ENCODE peak calls at places on chromosomes 6 and 20, in four cellular contexts. Z is psoas muscle, M is IMR-90, X is fibroblast of mammary gland. W is an unnamed sample.

GRCh38 chr6:11235062-11235461 is 2.6 kb upstream of the NEDD9 start:
- DNase-seq in Z (no peak), M (no peak), X (no peak), W (no peak)

GRCh38 chr20:59925894-59926293 is 7.5 kb downstream of the SYCP2 start:
- DNase-seq in Z (no peak), M (no peak), X (no peak), W (no peak)

GRCh38 chr6:14682821-14683220 is 563.0 kb upstream of the JARID2 start:
- DNase-seq in Z (no peak), M (peak), X (peak), W (peak)

GRCh38 chr6:55046869-55047422 is 127.4 kb upstream of the HCRTR2 start:
- DNase-seq in Z (no peak), M (peak), X (no peak), W (no peak)

GRCh38 chr6:33983721-33984465 is 162.0 kb downstream of the GRM4 start:
- DNase-seq in Z (no peak), M (no peak), X (no peak), W (no peak)

GRCh38 chr6:35391240-35391968 is 49.0 kb downstream of the PPARD start:
- DNase-seq in Z (no peak), M (peak), X (peak), W (peak)

GRCh38 chr6:110101885-110102284 is 77.6 kb downstream of the WASF1 start:
- DNase-seq in Z (no peak), M (no peak), X (no peak), W (no peak)

GRCh38 chr6:101803146-101803545 is 409.6 kb downstream of the GRIK2 start:
- DNase-seq in Z (no peak), M (peak), X (no peak), W (peak)

GRCh38 chr6:78993955-78994354 is 84.1 kb downstream of the PHIP start:
- DNase-seq in Z (no peak), M (no peak), X (no peak), W (no peak)

GRCh38 chr6:17940151-17940791 is 47.2 kb downstream of the KIF13A start:
- DNase-seq in Z (no peak), M (no peak), X (no peak), W (no peak)

GRCh38 chr6:83815631-83816030 is 37.5 kb upstream of the RIPPLY2 start:
- DNase-seq in Z (no peak), M (no peak), X (no peak), W (no peak)

GRCh38 chr6:71490876-71491275 is 202.3 kb downstream of the OGFRL1 start:
- DNase-seq in Z (no peak), M (no peak), X (no peak), W (no peak)

GRCh38 chr6:4327841-4328240 is 192.5 kb upstream of the ECI2 start:
- DNase-seq in Z (no peak), M (no peak), X (peak), W (no peak)

GRCh38 chr6:15682965-15683822 is 20.4 kb upstream of the DTNBP1 start:
- DNase-seq in Z (no peak), M (no peak), X (no peak), W (no peak)

GRCh38 chr6:76772951-76773350 is 690.3 kb downstream of the HTR1B start:
- DNase-seq in Z (no peak), M (no peak), X (no peak), W (no peak)

DNA sequence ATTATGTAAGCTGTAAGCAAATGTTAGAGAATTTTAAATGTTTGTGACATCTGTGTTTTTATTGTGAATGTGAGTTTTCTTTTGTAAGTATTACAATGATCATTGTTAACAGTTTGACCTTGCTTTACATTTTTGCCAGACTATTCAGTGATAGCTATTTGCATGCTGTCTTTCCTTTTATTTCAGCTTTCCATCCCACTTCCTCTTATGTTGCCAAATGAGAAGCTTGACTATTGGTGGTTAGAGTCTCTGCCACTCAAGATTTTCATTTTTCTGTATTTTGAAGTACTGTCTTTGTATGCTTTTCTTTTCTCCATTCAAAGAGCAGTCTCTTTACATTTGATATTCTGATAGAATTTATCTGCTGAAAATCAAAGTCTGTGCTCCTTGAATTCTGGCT is 104.1 kb downstream of the PRIM2 start:
- DNase-seq in Z (no peak), M (no peak), X (no peak), W (no peak)
- H3K4me3 ChIP-seq in Z (no peak), M (no peak), X (no peak), W (no peak)

GRCh38 chr6:40727272-40727671 is 140.1 kb upstream of the LRFN2 start:
- DNase-seq in Z (no peak), M (no peak), X (no peak), W (no peak)
- TF ChIP-seq CTCF in Z (no peak), M (no peak), X (no peak), W (no peak)

DNA sequence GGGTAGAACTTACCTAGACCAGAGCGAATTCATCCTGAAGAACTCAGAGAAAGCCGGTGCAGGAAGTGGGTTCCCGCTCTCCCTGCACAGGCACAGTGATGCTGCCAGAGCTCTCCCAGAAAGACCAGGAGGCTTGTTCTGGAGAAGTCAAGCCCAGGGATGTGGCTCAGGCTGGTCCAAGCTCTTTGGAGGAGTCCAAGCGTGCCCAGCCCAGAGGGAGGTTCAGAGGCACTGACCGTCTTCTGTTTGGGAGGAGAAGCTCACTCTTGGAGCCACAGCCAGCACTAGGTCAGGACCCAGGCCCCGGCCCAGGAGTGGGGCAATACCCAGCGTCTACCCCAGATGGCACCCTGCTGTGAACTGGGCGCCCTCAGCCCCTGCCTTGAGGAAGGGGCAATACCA is 1.5 kb upstream of the PMEPA1 start:
- DNase-seq in Z (no peak), M (no peak), X (no peak), W (no peak)
- H3K4me3 ChIP-seq in Z (peak), M (no peak), X (no peak), W (peak)

GRCh38 chr20:43765933-43766332 is 39.1 kb upstream of the GTSF1L start:
- DNase-seq in Z (no peak), M (no peak), X (no peak), W (no peak)

GRCh38 chr20:43766917-43767316 is 40.1 kb upstream of the GTSF1L start:
- DNase-seq in Z (no peak), M (no peak), X (no peak), W (no peak)

GRCh38 chr20:43766395-43766794 is 39.6 kb upstream of the GTSF1L start:
- DNase-seq in Z (no peak), M (no peak), X (no peak), W (no peak)

GRCh38 chr20:43770342-43770741 is 43.5 kb upstream of the GTSF1L start:
- DNase-seq in Z (no peak), M (no peak), X (no peak), W (no peak)

GRCh38 chr20:43767686-43768474 is 41.1 kb upstream of the GTSF1L start:
- DNase-seq in Z (no peak), M (peak), X (peak), W (peak)
- TF ChIP-seq CTCF in Z (no peak), M (no peak), X (peak), W (no peak)

GRCh38 chr6:105994522-105995402 is 91.4 kb upstream of the PRDM1 start:
- DNase-seq in Z (peak), M (peak), X (peak), W (peak)
- H3K4me3 ChIP-seq in Z (peak), M (peak), X (peak), W (peak)

GRCh38 chr20:58892126-58892931 is 39.8 kb downstream of the GNAS start:
- DNase-seq in Z (peak), M (peak), X (peak), W (peak)
- TF ChIP-seq CTCF in Z (no peak), M (no peak), X (no peak), W (peak)

GRCh38 chr20:17959257-17959627 is 9.4 kb downstream of the SNX5 start:
- DNase-seq in Z (no peak), M (no peak), X (no peak), W (no peak)

GRCh38 chr20:17963114-17963897 is 5.3 kb downstream of the SNX5 start:
- DNase-seq in Z (no peak), M (no peak), X (no peak), W (no peak)

GRCh38 chr20:17964073-17964472 is 4.5 kb downstream of the SNX5 start:
- DNase-seq in Z (no peak), M (no peak), X (no peak), W (no peak)

GRCh38 chr20:17960927-17961599 is 7.5 kb downstream of the SNX5 start:
- DNase-seq in Z (peak), M (peak), X (peak), W (peak)

DNA sequence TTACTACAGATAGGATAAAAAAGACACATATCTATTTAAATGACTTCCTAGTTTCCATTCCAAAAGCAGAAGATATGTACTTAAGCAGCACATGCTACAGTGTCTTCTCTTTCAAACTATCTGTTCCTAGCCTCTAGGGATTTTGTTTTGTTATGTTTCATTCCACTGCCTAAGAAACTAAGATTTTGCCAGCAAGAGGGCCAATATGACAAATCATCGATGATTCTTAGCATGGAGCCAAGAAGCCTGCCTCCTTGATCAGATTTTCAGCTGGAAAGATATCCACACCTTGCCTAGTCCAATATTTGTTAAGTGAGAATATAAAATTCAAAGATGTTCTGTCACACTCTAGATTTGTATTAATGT is 7.0 kb downstream of the SNX5 start:
- DNase-seq in Z (no peak), M (peak), X (peak), W (peak)
- H3K4me3 ChIP-seq in Z (peak), M (no peak), X (no peak), W (no peak)

GRCh38 chr6:157233156-157233555 is 90.2 kb downstream of the TMEM242 start:
- DNase-seq in Z (no peak), M (no peak), X (no peak), W (no peak)

GRCh38 chr6:157230971-157231370 is 92.3 kb downstream of the TMEM242 start:
- DNase-seq in Z (no peak), M (no peak), X (no peak), W (no peak)

GRCh38 chr6:157229733-157230132 is 93.6 kb downstream of the TMEM242 start:
- DNase-seq in Z (no peak), M (no peak), X (no peak), W (no peak)

GRCh38 chr6:157233686-157234085 is 89.6 kb downstream of the TMEM242 start:
- DNase-seq in Z (no peak), M (no peak), X (no peak), W (no peak)

DNA sequence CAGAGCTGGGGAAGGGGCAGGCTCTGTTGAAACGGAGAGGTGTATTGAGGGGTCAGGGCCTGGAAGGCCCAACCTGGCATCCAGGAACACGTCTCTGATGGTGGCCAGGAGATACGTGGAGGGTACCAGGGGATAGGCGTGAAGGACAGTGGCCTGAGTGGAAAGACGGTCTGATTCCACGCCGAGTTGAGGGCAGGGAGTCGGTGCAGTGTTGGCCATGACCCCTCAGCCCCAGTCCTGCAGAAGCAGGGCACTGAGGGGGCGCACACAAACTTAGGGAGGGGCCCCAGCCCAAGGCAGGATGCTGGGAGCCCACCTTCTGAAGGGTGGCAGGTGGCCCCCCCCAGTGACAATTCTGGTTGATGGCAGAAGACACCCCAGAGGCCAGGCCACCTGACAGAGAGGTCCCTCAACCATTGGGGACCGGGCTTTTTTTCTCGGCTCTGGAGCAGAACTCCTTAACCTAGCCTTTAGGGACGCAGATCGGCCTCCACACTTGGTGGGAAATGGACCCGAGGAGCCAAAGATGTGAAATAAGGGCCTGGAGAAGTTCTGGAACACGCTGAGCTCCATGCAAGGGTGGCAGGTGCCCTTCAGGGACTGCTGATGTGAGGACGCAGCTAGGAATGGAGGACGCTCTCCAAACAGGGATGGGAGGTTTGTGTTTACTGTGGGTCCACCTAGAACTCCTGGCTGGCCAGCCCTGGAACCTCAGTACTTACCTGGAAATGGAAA is 91.0 kb downstream of the TMEM242 start:
- DNase-seq in Z (no peak), M (no peak), X (no peak), W (no peak)
- TF ChIP-seq CTCF in Z (no peak), M (no peak), X (no peak), W (no peak)

W was measured in astrocyte of the spinal cord.